ENCODE peak calls at places on chromosomes 3 and 15, in five cellular contexts. E is H7, V is trophoblast cell, R is PC-3, G is upper lobe of right lung. Z is an unnamed sample.

GRCh38 chr3:9744162-9744561 is 5.6 kb upstream of the OGG1 start:
- DNase-seq in E (no peak), G (no peak), R (no peak), V (no peak), Z (no peak)

GRCh38 chr3:27910456-27910855 is 188.3 kb upstream of the EOMES start:
- DNase-seq in R (no peak), E (no peak), G (no peak), V (no peak), Z (peak; percentile 18)

GRCh38 chr15:31842532-31843195 is 187.7 kb upstream of the CHRNA7 start:
- DNase-seq in G (no peak), E (no peak), V (no peak), R (no peak), Z (no peak)

GRCh38 chr3:59879033-59879655 is 829.3 kb upstream of the CFAP20DC start:
- DNase-seq in R (no peak), E (no peak), G (no peak), V (peak; percentile 92), Z (no peak)

GRCh38 chr3:71447803-71448202 is 135.7 kb downstream of the FOXP1 start:
- DNase-seq in V (peak; percentile 31), R (no peak), E (no peak), G (no peak), Z (no peak)

GRCh38 chr3:33855884-33856546 is 57.6 kb downstream of the PDCD6IP start:
- DNase-seq in G (no peak), E (no peak), R (peak; percentile 50), V (no peak), Z (no peak)

GRCh38 chr15:28978011-28978378 is 92.2 kb downstream of the APBA2 start:
- DNase-seq in R (no peak), V (no peak), E (no peak), G (no peak), Z (no peak)

GRCh38 chr15:63597821-63598220 is 634 bp downstream of the FBXL22 start:
- DNase-seq in R (no peak), E (no peak), G (no peak), V (no peak), Z (peak; percentile 51)

GRCh38 chr3:186461141-186461540 is 83.0 kb downstream of the CRYGS start:
- DNase-seq in R (peak; percentile 88), E (no peak), G (no peak), V (peak; percentile 9), Z (no peak)

GRCh38 chr3:112631257-112631656 is 9.7 kb downstream of the CCDC80 start:
- DNase-seq in V (no peak), R (no peak), E (no peak), G (no peak), Z (no peak)

GRCh38 chr3:4355401-4356224 is 52.4 kb downstream of the SETMAR start:
- DNase-seq in R (no peak), G (no peak), E (no peak), V (no peak), Z (no peak)

GRCh38 chr15:72473670-72474465 is at the start of gene ARIH1:
- DNase-seq in R (peak; percentile 93), V (peak; percentile 99), G (peak; percentile 99), E (peak; percentile 94), Z (peak; percentile 97)

GRCh38 chr3:129708328-129708861 is 101.9 kb upstream of the PLXND1 start:
- DNase-seq in V (no peak), G (no peak), E (no peak), R (no peak), Z (no peak)

GRCh38 chr3:14274999-14275961 is 96.7 kb downstream of the LSM3 start:
- DNase-seq in G (no peak), E (peak; percentile 82), V (no peak), R (peak; percentile 12), Z (no peak)

GRCh38 chr15:89812126-89812846 is 2.4 kb downstream of the ANPEP start:
- DNase-seq in R (no peak), V (peak; percentile 9), G (no peak), E (no peak), Z (peak; percentile 64)

GRCh38 chr15:62428851-62429250 is 263.8 kb upstream of the C2CD4B start:
- DNase-seq in G (no peak), V (no peak), R (no peak), E (no peak), Z (no peak)

GRCh38 chr15:52727825-52728224 is 48.6 kb upstream of the ATOSA start:
- DNase-seq in G (no peak), R (no peak), E (no peak), V (peak; percentile 98), Z (no peak)

GRCh38 chr3:19757773-19758172 is 176.2 kb downstream of the EFHB start:
- DNase-seq in E (no peak), G (no peak), V (no peak), R (peak; percentile 4), Z (no peak)

GRCh38 chr15:37880009-37880834 is 54.2 kb upstream of the TMCO5A start:
- DNase-seq in G (no peak), V (peak; percentile 30), R (peak; percentile 59), E (peak; percentile 8), Z (peak; percentile 21)

GRCh38 chr3:137568880-137569279 is 195.2 kb upstream of the SOX14 start:
- DNase-seq in G (no peak), R (no peak), V (no peak), E (no peak), Z (no peak)

GRCh38 chr3:66354561-66354960 is 133.8 kb downstream of the SLC25A26 start:
- DNase-seq in R (no peak), V (no peak), G (no peak), E (no peak), Z (no peak)

GRCh38 chr3:54020436-54020835 is 101.9 kb upstream of the CACNA2D3 start:
- DNase-seq in E (no peak), V (no peak), G (no peak), R (no peak), Z (no peak)

GRCh38 chr3:25938566-25939325 is 148.9 kb downstream of the OXSM start:
- DNase-seq in G (no peak), E (no peak), R (no peak), V (no peak), Z (no peak)

GRCh38 chr3:141257971-141258370 is 26.3 kb downstream of the PXYLP1 start:
- DNase-seq in G (no peak), R (no peak), E (no peak), V (peak; percentile 32), Z (no peak)

GRCh38 chr15:58159827-58160386 is 21.7 kb downstream of the AQP9 start:
- DNase-seq in G (no peak), E (no peak), V (no peak), R (no peak), Z (no peak)

GRCh38 chr3:9820944-9821343 is 10.9 kb downstream of the TTLL3 start:
- DNase-seq in G (no peak), E (peak; percentile 82), R (peak; percentile 53), V (peak; percentile 18), Z (no peak)

GRCh38 chr3:153144779-153145178 is 17.2 kb upstream of the RAP2B start:
- DNase-seq in V (no peak), E (no peak), G (no peak), R (peak; percentile 79), Z (no peak)

GRCh38 chr15:56496635-56497034 is 31.7 kb upstream of the MNS1 start:
- DNase-seq in E (peak; percentile 46), R (peak; percentile 73), V (peak; percentile 82), G (no peak), Z (no peak)

GRCh38 chr3:66256806-66257205 is 36.0 kb downstream of the SLC25A26 start:
- DNase-seq in G (no peak), V (no peak), R (no peak), E (no peak), Z (no peak)

GRCh38 chr15:47727676-47728075 is 10.4 kb downstream of the SEMA6D start:
- DNase-seq in G (no peak), E (no peak), V (peak; percentile 74), R (no peak), Z (no peak)

GRCh38 chr3:53170325-53171108 is 9.5 kb downstream of the PRKCD start:
- DNase-seq in E (no peak), G (peak; percentile 81), R (no peak), V (peak; percentile 18), Z (no peak)

GRCh38 chr3:129608087-129608935 is 1.8 kb upstream of the PLXND1 start:
- DNase-seq in G (no peak), V (no peak), R (peak; percentile 6), E (peak; percentile 82), Z (peak; percentile 60)

GRCh38 chr3:126083913-126084514 is at the start of gene SLC41A3:
- DNase-seq in V (peak; percentile 88), R (peak; percentile 73), G (peak; percentile 97), E (peak; percentile 97), Z (peak; percentile 90)
- H3K4me3 ChIP-seq in V (peak within 1 kb of the TSS; percentile 73), R (peak within 1 kb of the TSS; percentile 73), G (peak within 1 kb of the TSS; percentile 68), E (peak within 1 kb of the TSS; percentile 71), Z (peak within 1 kb of the TSS; percentile 82)

DNA sequence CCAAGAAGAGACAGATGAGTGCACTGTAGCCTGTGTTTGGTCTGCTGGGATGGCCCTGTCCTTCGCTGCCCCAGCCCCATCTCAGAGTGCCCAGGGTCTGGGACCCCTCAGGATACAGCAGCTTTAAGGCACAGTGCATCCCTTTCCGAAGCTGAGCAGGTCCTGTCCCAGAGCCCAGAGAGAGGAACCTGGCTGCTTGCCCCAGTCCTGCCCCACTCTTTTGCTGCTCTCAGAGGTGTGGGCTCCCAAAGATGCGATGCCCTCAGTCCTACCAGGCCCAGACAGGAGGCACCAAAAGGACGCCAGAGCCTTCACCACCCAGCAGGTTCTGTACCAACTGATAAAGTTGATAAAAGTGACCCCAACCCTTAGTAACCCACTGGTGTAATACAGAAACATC is 8.2 kb downstream of the PLCD1 start:
- DNase-seq in E (no peak), G (no peak), R (no peak), V (no peak), Z (no peak)
- H3K4me3 ChIP-seq in E (no peak overlapping the region), G (no peak overlapping the region), R (no peak overlapping the region), V (no peak overlapping the region), Z (no peak overlapping the region)

DNA sequence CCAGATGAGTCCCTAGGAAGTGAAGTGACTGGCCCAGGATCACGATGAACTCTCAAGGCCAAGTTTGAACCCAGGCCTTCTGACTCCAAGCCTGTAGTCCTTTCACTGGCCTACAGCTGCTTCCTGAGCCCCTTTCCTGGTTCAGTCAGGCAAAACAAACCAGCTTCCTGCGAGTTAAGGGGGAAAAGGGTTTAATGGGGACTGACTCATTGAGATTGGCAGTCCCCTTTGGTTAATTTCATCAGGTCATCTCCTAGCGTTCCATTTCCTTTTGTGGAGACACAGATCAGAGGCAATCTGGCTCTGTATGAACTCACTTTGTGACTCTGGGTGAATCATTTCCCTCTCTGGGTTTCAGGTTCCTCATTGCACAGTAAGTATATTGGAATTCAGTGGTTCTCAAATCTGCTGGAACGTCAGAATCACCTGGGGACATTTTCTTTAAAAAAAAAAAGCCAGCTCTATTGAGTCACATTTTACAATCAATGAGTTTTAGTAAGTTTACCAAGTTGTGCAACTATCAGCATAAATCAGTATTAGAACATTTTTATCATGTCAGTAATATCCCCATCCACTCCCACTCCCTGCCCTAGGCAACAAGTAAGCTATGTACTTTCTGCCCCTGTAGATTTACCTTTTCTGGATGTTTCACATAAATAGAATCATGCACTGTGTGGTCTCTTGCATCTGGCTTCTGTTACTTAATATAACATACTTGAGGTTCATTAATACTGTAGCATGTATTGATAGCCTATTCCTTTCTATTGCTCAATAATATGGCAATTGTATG is 180.2 kb downstream of the THSD4 start:
- DNase-seq in V (peak; percentile 99), G (no peak), R (peak; percentile 98), E (no peak), Z (no peak)
- H3K4me3 ChIP-seq in V (no peak overlapping the region), G (no peak overlapping the region), R (no peak overlapping the region), E (no peak overlapping the region), Z (no peak overlapping the region)

DNA sequence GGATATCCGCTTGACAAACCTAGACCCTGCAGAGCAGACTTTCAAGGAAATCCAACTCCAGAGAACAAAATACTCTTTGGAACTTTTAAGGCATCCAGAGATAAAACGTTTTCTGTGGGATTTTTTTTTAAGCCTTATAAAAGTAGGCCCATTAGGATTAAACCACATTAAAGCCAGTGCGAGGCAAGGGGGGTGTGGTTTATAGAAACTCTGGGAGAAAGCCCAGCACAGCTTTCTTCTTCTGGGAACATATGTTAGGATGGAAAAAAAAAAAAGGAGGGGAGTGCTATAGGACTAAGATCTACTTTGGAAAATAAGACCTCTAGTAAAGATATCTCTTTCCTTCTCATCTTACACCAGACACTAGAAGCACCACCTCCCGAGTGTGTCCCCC is 4.0 kb downstream of the SHOX2 start:
- DNase-seq in E (no peak), R (no peak), G (no peak), V (no peak), Z (no peak)
- H3K4me3 ChIP-seq in E (no peak overlapping the region), R (no peak overlapping the region), G (no peak overlapping the region), V (no peak overlapping the region), Z (no peak overlapping the region)

Z was measured in testis.